ENCODE peak calls at places on chromosomes 13 and 19, in six cellular contexts. Y is OCI-LY7, W is GM23248, O is PC-3, F is GM23338, N is SK-N-SH. K is an unnamed sample.
A peak's percentile ranks its signal among the peaks of the same experiment; 100 is the strongest.

GRCh38 chr13:113958373-113958772 is 15.5 kb downstream of the C13orf46 start:
- DNase-seq in O (no peak), N (no peak), Y (no peak), W (no peak), F (no peak), K (no peak)

GRCh38 chr19:56174086-56174485 is 1.7 kb upstream of the GALP start:
- DNase-seq in O (no peak), F (no peak), N (no peak), Y (no peak), W (no peak), K (no peak)

GRCh38 chr19:40920300-40921004 is 38.4 kb upstream of the CYP2A7 start:
- DNase-seq in N (no peak), O (no peak), Y (no peak), W (no peak), F (no peak), K (no peak)

GRCh38 chr19:2587001-2587719 is 111.2 kb downstream of the GADD45B start:
- DNase-seq in W (no peak), O (no peak), F (peak; percentile 45), N (no peak), Y (no peak), K (no peak)

GRCh38 chr19:13275016-13275722 is 125.0 kb downstream of the IER2 start:
- DNase-seq in F (no peak), N (no peak), W (no peak), O (no peak), Y (no peak), K (peak; percentile 45)

GRCh38 chr19:58572818-58573657 is at the start of gene MZF1:
- DNase-seq in N (peak; percentile 94), Y (peak; percentile 100), F (peak; percentile 100), O (peak; percentile 100), W (peak; percentile 100), K (peak; percentile 100)

GRCh38 chr13:102571075-102571474 is 25.7 kb upstream of the TPP2 start:
- DNase-seq in N (peak; percentile 37), O (peak; percentile 18), F (peak; percentile 60), Y (no peak), W (peak; percentile 15), K (peak; percentile 27)

GRCh38 chr19:47447470-47448359 is 24.0 kb downstream of the SLC8A2 start:
- DNase-seq in Y (peak; percentile 67), N (peak; percentile 97), F (peak; percentile 99), O (peak; percentile 37), W (peak; percentile 73), K (no peak)

GRCh38 chr19:1082165-1082927 is 12.8 kb downstream of the POLR2E start:
- DNase-seq in O (peak; percentile 70), N (peak; percentile 92), Y (peak; percentile 95), F (peak; percentile 98), W (peak; percentile 40), K (no peak)

GRCh38 chr19:7326105-7326877 is 22.4 kb upstream of the ARHGEF18 start:
- DNase-seq in O (peak; percentile 79), F (peak; percentile 93), Y (peak; percentile 71), W (peak; percentile 35), N (no peak), K (peak; percentile 80)

GRCh38 chr13:51793570-51794273 is 10.2 kb downstream of the DHRS12 start:
- DNase-seq in Y (peak; percentile 84), N (no peak), F (no peak), W (peak; percentile 90), O (peak; percentile 80), K (no peak)

GRCh38 chr19:18057557-18057956 is 29.2 kb downstream of the IL12RB1 start:
- DNase-seq in Y (no peak), W (peak; percentile 36), N (no peak), F (no peak), O (no peak), K (no peak)

GRCh38 chr19:17555929-17556813 is 722 bp downstream of the COLGALT1 start:
- DNase-seq in Y (peak; percentile 67), O (peak; percentile 43), N (peak; percentile 74), F (peak; percentile 81), W (peak; percentile 78), K (peak; percentile 43)

GRCh38 chr13:71067164-71067815 is 799.7 kb downstream of the DACH1 start:
- DNase-seq in N (no peak), O (no peak), W (no peak), F (peak; percentile 35), Y (no peak), K (no peak)

GRCh38 chr19:32976223-32976805 is 4.3 kb downstream of the FAAP24 start:
- DNase-seq in Y (peak; percentile 64), F (peak; percentile 85), W (peak; percentile 67), O (peak; percentile 73), N (peak; percentile 60), K (peak; percentile 73)

GRCh38 chr19:18300930-18301717 is 19.7 kb upstream of the JUND start:
- DNase-seq in Y (no peak), W (peak; percentile 90), O (peak; percentile 51), N (no peak), F (no peak), K (no peak)

DNA sequence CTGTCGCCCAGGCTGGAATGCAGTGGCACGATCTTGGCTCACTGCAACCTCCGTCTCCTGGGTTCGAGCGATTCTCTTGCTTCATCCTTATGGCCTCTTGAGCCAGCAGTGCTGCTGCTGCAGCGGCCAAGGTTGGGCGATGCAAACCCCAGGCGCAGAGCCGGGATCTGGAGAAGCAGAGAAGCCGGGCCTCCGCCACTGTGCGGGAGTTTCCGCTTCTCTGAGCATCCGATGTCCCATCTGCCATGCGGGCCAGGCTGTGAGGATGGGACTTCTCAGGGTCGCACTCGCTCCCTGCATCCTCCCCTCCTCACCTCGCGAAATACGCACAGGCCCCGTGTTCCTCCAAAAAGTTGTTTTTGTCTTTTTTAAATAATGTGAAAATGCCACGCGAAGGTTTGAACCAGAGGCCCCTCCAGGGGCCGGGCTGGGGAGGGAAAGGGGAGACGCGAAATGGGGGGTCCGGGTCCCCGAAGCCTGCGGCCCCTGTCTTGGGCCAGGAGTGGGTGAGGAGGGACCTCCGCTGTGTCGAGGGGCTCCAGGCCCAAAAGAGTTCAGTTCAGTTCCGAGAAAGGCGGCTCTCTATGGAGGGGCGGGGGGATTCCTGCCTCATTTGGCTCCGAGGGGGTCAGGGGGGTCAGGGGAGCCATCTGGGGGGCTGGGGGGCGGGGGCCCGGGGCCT is 15.9 kb downstream of the CYTH2 start:
- DNase-seq in W (no peak), F (peak; percentile 60), N (no peak), Y (no peak), O (no peak), K (no peak)
- H3K9me2 ChIP-seq in W (no peaks in the 10 kb centered on the region), F (no peaks in the 10 kb centered on the region), N (no peaks in the 10 kb centered on the region), Y (no peaks in the 10 kb centered on the region), O (no peaks in the 10 kb centered on the region), K (no peaks in the 10 kb centered on the region)

DNA sequence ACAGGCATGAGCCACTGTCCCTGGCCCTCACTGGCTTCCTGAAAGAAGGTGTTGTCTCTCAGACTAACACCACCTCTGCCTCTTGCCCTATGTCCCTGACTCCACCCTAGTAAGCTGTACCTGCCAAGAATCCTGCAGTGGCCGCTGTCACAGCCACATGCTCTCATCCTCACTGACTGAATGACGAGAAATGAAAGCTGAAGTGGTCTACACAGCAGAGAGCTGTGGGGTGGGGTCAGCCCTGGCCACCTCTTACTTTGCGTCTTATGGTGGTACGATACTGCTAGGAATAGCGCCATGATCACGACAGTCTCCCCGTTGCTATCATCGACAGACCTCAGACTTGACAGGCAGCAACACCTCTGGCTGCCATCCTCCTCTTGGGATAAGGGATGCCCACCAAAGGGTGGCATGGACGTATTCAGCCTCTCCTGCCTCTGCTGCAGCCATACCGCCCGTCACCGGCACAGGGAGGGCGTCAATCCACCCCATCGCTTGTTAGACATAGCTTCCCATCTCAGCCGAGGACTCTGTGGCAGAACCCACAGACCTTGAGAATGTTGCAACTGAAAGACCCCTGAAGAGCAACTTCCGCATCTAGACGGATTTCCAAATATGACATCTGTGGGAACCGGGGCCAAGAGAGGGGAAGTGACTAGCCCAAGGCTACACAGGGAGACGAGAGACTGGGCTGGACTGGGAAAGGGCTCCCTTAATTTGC is 809 bp downstream of the MYO1F start:
- DNase-seq in N (no peak), Y (no peak), F (no peak), W (no peak), O (peak; percentile 21), K (no peak)
- H3K4me1 ChIP-seq in N (no peaks in the 10 kb centered on the region), Y (peaks cover 18% of the 10 kb centered on the region), F (peaks cover 25% of the 10 kb centered on the region), W (peaks cover 10% of the 10 kb centered on the region), O (peaks cover 5% of the 10 kb centered on the region), K (peaks cover 6% of the 10 kb centered on the region)

GRCh38 chr13:34914416-34914815 is 27.7 kb upstream of the NBEA start:
- DNase-seq in W (no peak), O (no peak), Y (no peak), N (no peak), F (peak; percentile 93), K (no peak)

GRCh38 chr13:34913040-34913439 is 29.0 kb upstream of the NBEA start:
- DNase-seq in O (peak; percentile 19), N (no peak), W (peak; percentile 39), F (peak; percentile 76), Y (no peak), K (no peak)

DNA sequence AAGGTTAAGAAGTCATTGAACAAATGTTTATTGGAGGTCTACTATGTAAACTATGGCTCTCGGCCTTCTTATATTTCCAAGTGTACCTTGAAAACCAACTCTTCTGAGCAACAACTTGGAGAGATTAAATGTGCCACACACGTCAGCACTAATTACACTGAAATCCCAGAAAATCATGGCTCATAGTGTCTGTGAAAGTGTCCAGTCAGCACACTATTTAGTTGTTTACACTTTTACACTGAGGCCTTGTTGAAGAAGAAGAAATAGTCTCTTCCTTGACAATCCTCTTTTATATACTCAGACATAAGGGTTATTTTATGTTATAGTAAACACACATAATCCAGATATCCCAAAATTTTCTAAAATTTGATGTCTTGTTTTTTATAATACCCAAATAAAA is 30.9 kb upstream of the NBEA start:
- DNase-seq in O (no peak), W (no peak), Y (no peak), N (no peak), F (no peak), K (no peak)
- TF ChIP-seq EZH2phosphoT487 in O (no peak), W (no peak), Y (no peak), N (no peak), F (no peak), K (no peak)

GRCh38 chr19:53960187-53960586 is 2.5 kb upstream of the CACNG8 start:
- DNase-seq in W (no peak), F (peak; percentile 59), Y (no peak), O (no peak), N (peak; percentile 47), K (no peak)
- H3K9me2 ChIP-seq in W (no peaks in the 10 kb centered on the region), F (no peaks in the 10 kb centered on the region), Y (no peaks in the 10 kb centered on the region), O (no peaks in the 10 kb centered on the region), N (no peaks in the 10 kb centered on the region), K (no peaks in the 10 kb centered on the region)

GRCh38 chr13:50711449-50711848 is 132.0 kb downstream of the DLEU7 start:
- DNase-seq in F (no peak), W (no peak), O (no peak), Y (no peak), N (peak; percentile 28), K (no peak)

GRCh38 chr13:50714886-50715285 is 128.6 kb downstream of the DLEU7 start:
- DNase-seq in F (no peak), W (no peak), N (no peak), O (no peak), Y (no peak), K (no peak)

GRCh38 chr13:50712882-50713281 is 130.6 kb downstream of the DLEU7 start:
- DNase-seq in F (no peak), N (no peak), O (no peak), W (no peak), Y (no peak), K (no peak)

GRCh38 chr13:50713849-50714248 is 129.6 kb downstream of the DLEU7 start:
- DNase-seq in N (no peak), F (no peak), Y (peak; percentile 45), O (peak; percentile 31), W (peak; percentile 78), K (no peak)

DNA sequence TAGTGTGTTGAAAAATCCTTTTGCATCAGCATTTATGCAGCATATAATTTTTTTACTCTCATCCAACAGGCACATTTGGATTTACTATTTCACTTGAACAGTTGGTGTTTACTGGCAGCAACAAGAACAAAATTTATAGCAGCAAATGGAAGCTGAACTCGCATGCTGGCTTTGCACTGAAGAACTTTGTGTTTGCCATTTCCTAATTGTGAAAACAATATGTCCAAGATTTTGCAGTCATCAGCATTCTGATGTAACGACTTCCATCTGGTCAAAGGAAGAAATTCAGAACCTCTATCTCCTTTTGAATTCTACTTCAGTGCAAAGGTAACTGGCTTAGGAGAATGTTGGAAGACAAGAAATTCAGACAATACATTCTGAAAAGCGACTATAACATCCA is 131.0 kb downstream of the DLEU7 start:
- DNase-seq in W (no peak), O (no peak), F (no peak), N (no peak), Y (no peak), K (no peak)
- H3K4me1 ChIP-seq in W (peaks cover 18% of the 10 kb centered on the region), O (no peaks in the 10 kb centered on the region), F (no peaks in the 10 kb centered on the region), N (peaks cover 8% of the 10 kb centered on the region), Y (peaks cover 17% of the 10 kb centered on the region), K (peaks cover 7% of the 10 kb centered on the region)